ENCODE peak calls at places on chromosomes 13 and 19, in seven cellular contexts. T is neuronal stem cell, F is IMR-90, U is H9, Y is H1, A is mesenchymal stem cell, H is trophoblast cell. O is an unnamed sample.

GRCh38 chr13:25923217-25924085 is 128.4 kb downstream of the SHISA2 start:
- DNase-seq in F (no peak), A (peak), H (peak), Y (no peak), U (no peak), T (no peak), O (no peak)

GRCh38 chr13:20305587-20305986 is 73.5 kb upstream of the GJB6 start:
- DNase-seq in T (no peak), A (no peak), F (no peak), H (no peak), Y (no peak), U (no peak), O (peak)

GRCh38 chr19:3324405-3324856 is 42.0 kb upstream of the NFIC start:
- DNase-seq in F (no peak), T (no peak), A (peak), U (peak), Y (no peak), H (peak), O (peak)

GRCh38 chr19:48554385-48555091 is 2.6 kb downstream of the SULT2B1 start:
- DNase-seq in F (no peak), U (peak), Y (peak), H (peak), T (peak), A (no peak), O (peak)

GRCh38 chr13:105410602-105411001 is 1124.9 kb downstream of the EFNB2 start:
- DNase-seq in H (peak), T (peak), A (peak), U (peak), F (peak), Y (peak), O (peak)

GRCh38 chr19:17183858-17184271 is 31.3 kb upstream of the USE1 start:
- DNase-seq in F (no peak), H (no peak), A (no peak), T (no peak), Y (no peak), U (no peak), O (no peak)

GRCh38 chr13:60402022-60402421 is 5.0 kb downstream of the TDRD3 start:
- DNase-seq in Y (no peak), T (no peak), U (no peak), F (peak), A (no peak), H (no peak), O (peak)

GRCh38 chr19:2233601-2234280 is 2.4 kb downstream of the PLEKHJ1 start:
- DNase-seq in T (no peak), Y (no peak), F (no peak), A (no peak), U (no peak), H (no peak), O (no peak)

GRCh38 chr13:84118845-84119409 is 236.7 kb upstream of the SLITRK1 start:
- DNase-seq in Y (no peak), F (no peak), A (peak), T (no peak), H (no peak), U (no peak), O (no peak)

GRCh38 chr13:44857736-44858135 is 131.5 kb downstream of the NUFIP1 start:
- DNase-seq in A (no peak), Y (no peak), F (no peak), U (no peak), H (no peak), T (no peak), O (no peak)

GRCh38 chr13:44860427-44860826 is 128.8 kb downstream of the NUFIP1 start:
- DNase-seq in T (no peak), Y (no peak), A (no peak), U (no peak), H (no peak), F (no peak), O (no peak)

GRCh38 chr13:44855860-44856259 is 133.4 kb downstream of the NUFIP1 start:
- DNase-seq in H (no peak), A (no peak), Y (no peak), F (no peak), U (no peak), T (no peak), O (no peak)

GRCh38 chr13:44854264-44855060 is 134.8 kb downstream of the NUFIP1 start:
- DNase-seq in U (no peak), T (no peak), Y (no peak), A (no peak), F (peak), H (no peak), O (no peak)

DNA sequence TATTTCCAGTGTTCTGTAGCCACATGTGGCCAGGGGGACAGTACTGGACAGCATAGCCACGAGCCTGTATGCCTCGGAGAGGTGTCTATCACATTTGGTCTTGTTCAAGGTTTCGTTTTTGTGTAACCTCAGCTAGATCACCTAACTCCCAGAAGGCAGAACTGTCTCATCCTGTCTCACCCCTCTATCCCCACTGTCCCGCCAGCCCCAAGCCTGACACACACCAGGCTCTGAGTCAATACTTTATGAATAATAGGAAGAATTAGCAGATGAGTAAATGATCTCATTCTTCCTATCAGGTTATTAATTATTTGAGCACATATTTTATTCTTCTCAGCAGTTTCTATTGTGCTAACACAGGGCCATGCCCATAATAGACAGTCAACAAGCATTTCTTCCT is 132.2 kb downstream of the NUFIP1 start:
- DNase-seq in Y (no peak), A (no peak), U (no peak), F (no peak), T (no peak), H (no peak), O (no peak)
- H3K18ac ChIP-seq in Y (no peak), A (no peak), U (no peak), F (no peak), T (no peak), H (no peak), O (no peak)

GRCh38 chr19:34257559-34257924 is 3.2 kb downstream of the GARRE1 start:
- DNase-seq in Y (no peak), T (no peak), H (no peak), F (no peak), A (no peak), U (no peak), O (no peak)

GRCh38 chr19:34256835-34257558 is 2.6 kb downstream of the GARRE1 start:
- DNase-seq in F (no peak), U (no peak), A (no peak), H (peak), Y (no peak), T (no peak), O (no peak)

GRCh38 chr19:34254552-34255432 is at the start of gene GARRE1:
- DNase-seq in U (peak), H (peak), F (peak), A (no peak), Y (no peak), T (peak), O (peak)

GRCh38 chr19:34255546-34255945 is 1.2 kb downstream of the GARRE1 start:
- DNase-seq in F (no peak), U (no peak), A (no peak), Y (no peak), H (no peak), T (no peak), O (no peak)

DNA sequence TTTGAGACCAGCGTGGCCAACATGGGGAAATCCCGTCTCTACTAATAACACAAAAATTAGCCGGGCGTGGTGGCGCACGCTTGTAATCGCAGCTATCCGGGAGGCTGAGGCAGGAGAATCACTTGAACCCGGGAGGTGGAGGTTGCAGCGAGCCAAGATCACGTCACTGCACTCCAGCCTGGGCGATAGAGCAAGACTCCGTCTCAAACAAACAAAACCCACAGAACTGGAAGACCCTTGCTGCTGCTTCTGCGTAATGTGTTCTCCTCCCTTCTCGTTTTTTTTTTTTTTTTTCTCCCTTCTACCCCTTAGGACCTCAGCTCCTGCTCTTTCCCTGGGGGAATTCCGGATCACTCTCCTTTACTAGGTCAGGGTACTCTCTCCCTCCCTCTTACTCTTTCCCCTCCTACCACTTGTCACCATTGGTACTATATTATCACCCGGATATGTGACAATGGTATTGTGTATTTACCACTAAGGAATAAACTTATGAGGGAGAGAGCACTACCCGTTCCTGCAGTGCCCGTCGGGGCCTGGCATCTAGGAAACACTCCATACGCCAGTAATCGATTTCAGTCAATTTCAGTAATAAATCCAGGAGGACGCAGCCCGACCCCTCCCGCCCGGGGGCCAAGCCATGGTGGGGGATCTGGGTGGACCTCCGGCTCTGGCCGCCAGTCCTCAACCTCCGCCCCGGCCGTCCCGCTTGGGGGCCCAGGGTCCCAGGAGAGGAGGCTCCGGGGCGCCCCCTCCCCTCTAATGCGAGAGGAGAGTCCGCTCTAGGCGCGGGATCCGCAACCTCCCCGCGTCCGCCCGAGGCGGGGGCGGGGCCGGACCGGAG is 423 bp upstream of the GARRE1 start:
- DNase-seq in Y (peak), A (peak), H (peak), T (peak), F (peak), U (peak), O (peak)
- H4K8ac ChIP-seq in Y (peak), A (peak), H (peak), T (no peak), F (peak), U (no peak), O (no peak)

GRCh38 chr13:46757640-46758039 is 39.3 kb downstream of the ESD start:
- DNase-seq in H (no peak), T (no peak), F (no peak), Y (no peak), U (no peak), A (no peak), O (no peak)

GRCh38 chr13:46761174-46761573 is 35.8 kb downstream of the ESD start:
- DNase-seq in H (no peak), Y (no peak), U (no peak), T (no peak), A (no peak), F (no peak), O (no peak)

GRCh38 chr13:46761866-46762265 is 35.1 kb downstream of the ESD start:
- DNase-seq in T (no peak), A (no peak), F (no peak), Y (no peak), H (no peak), U (no peak), O (no peak)

GRCh38 chr13:46756977-46757376 is 40.0 kb downstream of the ESD start:
- DNase-seq in F (peak), H (no peak), U (no peak), Y (no peak), A (peak), T (no peak), O (no peak)

GRCh38 chr13:46759861-46760260 is 37.1 kb downstream of the ESD start:
- DNase-seq in U (no peak), F (no peak), T (no peak), Y (no peak), A (no peak), H (no peak), O (no peak)
- H2BK120ac ChIP-seq in U (no peak), F (no peak), T (no peak), Y (no peak), A (no peak), H (no peak), O (no peak)

GRCh38 chr19:19274146-19274545 is 1.0 kb upstream of the TM6SF2 start:
- DNase-seq in F (no peak), U (no peak), H (no peak), T (no peak), Y (no peak), A (no peak), O (no peak)
- H3K18ac ChIP-seq in F (no peak), U (no peak), H (no peak), T (no peak), Y (no peak), A (no peak), O (no peak)

GRCh38 chr19:15501596-15501995 is 6.7 kb upstream of the CYP4F22 start:
- DNase-seq in U (no peak), Y (no peak), A (no peak), H (no peak), F (no peak), T (no peak), O (no peak)
- H4K8ac ChIP-seq in U (no peak), Y (no peak), A (no peak), H (no peak), F (no peak), T (no peak), O (no peak)

GRCh38 chr13:103277959-103278673 is 211.9 kb upstream of the SLC10A2 start:
- DNase-seq in U (no peak), F (no peak), H (no peak), Y (no peak), A (no peak), T (no peak), O (no peak)
- H2BK120ac ChIP-seq in U (no peak), F (no peak), H (no peak), Y (no peak), A (no peak), T (no peak), O (no peak)

GRCh38 chr19:54188224-54188871 is 1.0 kb downstream of the MBOAT7 start:
- DNase-seq in U (peak), A (peak), Y (no peak), F (peak), H (no peak), T (no peak), O (peak)

GRCh38 chr19:54186351-54186750 is 3.0 kb downstream of the MBOAT7 start:
- DNase-seq in Y (no peak), A (no peak), T (no peak), H (no peak), F (no peak), U (no peak), O (no peak)

GRCh38 chr19:54189668-54190502 is 505 bp upstream of the MBOAT7 start:
- DNase-seq in U (peak), Y (peak), F (peak), H (peak), T (peak), A (peak), O (peak)

GRCh38 chr19:54189020-54189667 is at the start of gene MBOAT7:
- DNase-seq in T (no peak), A (no peak), F (no peak), H (no peak), U (no peak), Y (no peak), O (no peak)

DNA sequence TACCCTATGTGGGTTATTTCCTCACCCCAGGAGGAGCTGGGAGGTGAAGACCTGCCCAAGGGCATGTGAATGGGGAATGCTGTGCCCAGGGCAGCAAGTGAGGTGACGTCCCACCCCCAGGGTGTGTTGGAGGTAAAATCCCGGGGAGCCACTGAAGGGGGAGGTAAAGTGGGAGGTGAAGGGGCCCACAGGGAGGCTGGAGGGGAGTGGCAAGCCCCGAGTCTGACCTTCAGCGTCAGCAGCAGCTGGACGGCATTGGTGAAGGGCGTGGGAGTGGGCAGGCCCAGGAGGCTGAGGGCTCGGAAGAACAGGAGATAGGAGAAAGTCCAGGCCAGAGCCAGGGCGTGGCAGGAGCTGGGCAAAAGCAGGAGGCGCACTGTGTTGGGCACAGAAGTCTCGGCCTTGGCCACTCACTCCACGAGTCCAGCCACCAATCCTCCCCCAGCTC is 2.4 kb downstream of the MBOAT7 start:
- DNase-seq in F (no peak), U (peak), Y (no peak), A (no peak), H (no peak), T (no peak), O (no peak)
- H3K18ac ChIP-seq in F (no peak), U (no peak), Y (no peak), A (no peak), H (no peak), T (no peak), O (no peak)

DNA sequence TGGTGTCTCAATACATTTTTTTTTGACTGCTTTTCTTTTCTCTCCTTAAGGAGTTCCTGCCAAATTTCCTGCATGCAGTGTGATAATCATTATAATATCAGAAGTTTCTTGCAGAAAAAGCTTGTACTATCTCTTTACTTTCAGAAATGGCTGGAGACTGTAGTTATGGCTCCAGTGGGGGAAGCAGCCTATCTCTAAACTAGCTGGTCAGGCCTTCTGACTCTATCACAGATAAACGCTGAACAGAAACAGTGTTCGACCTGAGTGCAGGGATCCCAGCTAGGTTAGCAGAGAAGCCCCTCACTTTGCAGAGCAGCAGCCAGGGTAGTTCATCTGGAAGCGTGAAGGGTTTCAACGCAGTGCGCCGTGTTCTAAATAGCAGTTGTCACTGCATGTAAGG is 1.9 kb downstream of the CCNE1 start:
- DNase-seq in H (no peak), A (no peak), T (no peak), F (no peak), Y (no peak), U (no peak), O (no peak)
- H4K8ac ChIP-seq in H (no peak), A (no peak), T (no peak), F (no peak), Y (no peak), U (no peak), O (no peak)

DNA sequence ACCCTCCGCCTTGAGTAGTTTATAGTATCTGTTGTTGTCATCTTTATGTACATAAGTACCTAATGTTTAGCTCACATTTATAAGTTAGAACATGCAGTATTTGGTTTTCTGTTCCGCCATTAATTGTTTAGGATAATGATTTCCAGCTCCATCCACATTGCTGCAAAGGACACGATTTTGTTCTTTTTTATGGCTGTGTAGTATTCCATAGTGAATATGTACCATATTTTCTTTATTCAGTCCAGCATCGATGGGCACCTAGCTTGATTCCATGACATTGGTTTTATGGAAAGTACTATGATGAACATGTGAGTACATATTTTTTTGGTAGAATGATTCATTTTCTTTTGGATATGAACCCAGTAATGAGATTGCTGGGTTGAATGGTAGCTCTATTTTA is 174.4 kb upstream of the SPRY2 start:
- DNase-seq in Y (no peak), F (no peak), H (no peak), T (no peak), U (no peak), A (no peak), O (no peak)
- H2BK120ac ChIP-seq in Y (no peak), F (no peak), H (no peak), T (no peak), U (no peak), A (no peak), O (no peak)

O was measured in mesendoderm.